ENCODE peak calls at places on chromosomes 3 and 15, in eight cellular contexts. S, L, K, E, X, R, H and T are unnamed samples.

GRCh38 chr15:88655103-88655553 is 16.3 kb downstream of the ISG20 start:
- DNase-seq in S (no peak), K (no peak), R (no peak), X (no peak), E (no peak), L (no peak), H (no peak), T (no peak)

GRCh38 chr3:190266915-190267290 is 55.3 kb downstream of the CLDN1 start:
- DNase-seq in E (no peak), X (no peak), L (no peak), S (no peak), H (no peak), R (no peak), K (no peak), T (no peak)

GRCh38 chr3:21273256-21273999 is 477.6 kb downstream of the ZNF385D start:
- DNase-seq in X (no peak), S (no peak), E (no peak), K (no peak), R (no peak), L (no peak), H (no peak), T (no peak)

GRCh38 chr3:143849854-143850549 is 1.7 kb upstream of the SLC9A9 start:
- DNase-seq in K (no peak), L (no peak), X (peak; percentile 67), H (no peak), E (no peak), S (no peak), R (no peak), T (no peak)

GRCh38 chr3:32861681-32862080 is 43.9 kb downstream of the TRIM71 start:
- DNase-seq in R (no peak), H (no peak), X (no peak), K (no peak), E (no peak), S (no peak), L (no peak), T (no peak)

GRCh38 chr3:109125902-109126301 is 8.0 kb upstream of the MORC1 start:
- DNase-seq in E (no peak), X (no peak), H (no peak), S (no peak), R (no peak), K (no peak), L (peak; percentile 16), T (no peak)

GRCh38 chr3:8319935-8320634 is 181.5 kb upstream of the LMCD1 start:
- DNase-seq in R (no peak), K (no peak), S (no peak), X (peak; percentile 31), E (peak; percentile 71), H (no peak), L (no peak), T (no peak)

GRCh38 chr15:77630956-77631789 is 1.5 kb downstream of the LINGO1 start:
- DNase-seq in R (no peak), K (no peak), E (peak; percentile 36), S (no peak), H (no peak), L (no peak), X (no peak), T (no peak)

GRCh38 chr15:66939451-66940023 is 125.9 kb upstream of the SMAD3 start:
- DNase-seq in R (no peak), X (no peak), H (no peak), L (no peak), S (no peak), E (no peak), K (no peak), T (no peak)

GRCh38 chr3:3631114-3631513 is 168.1 kb upstream of the LRRN1 start:
- DNase-seq in R (no peak), E (no peak), K (no peak), X (no peak), L (no peak), S (no peak), H (no peak), T (no peak)

GRCh38 chr15:75646944-75647364 is 758 bp upstream of the SNX33 start:
- DNase-seq in H (no peak), E (no peak), S (no peak), K (no peak), R (no peak), L (no peak), X (no peak), T (no peak)

GRCh38 chr15:98746375-98746679 is 98.0 kb downstream of the IGF1R start:
- DNase-seq in H (no peak), R (no peak), K (no peak), X (no peak), S (no peak), E (no peak), L (no peak), T (no peak)